ENCODE peak calls at places on chromosomes 16 and 17, in nine cellular contexts. One of them, this sample, is unnamed.

GRCh38 chr16:56298948-56299602 is 107.8 kb downstream of the GNAO1 start:
- DNase-seq in nephron progenitor cell: no peak
- DNase-seq in astrocyte of the spinal cord: no peak
- DNase-seq in fibroblast of lung: no peak
- DNase-seq in right cardiac atrium: peak
- DNase-seq in activated B cell treated with CpG ODN at 0.5 μM for 24 hours: no peak
- DNase-seq in fibroblast of mammary gland: no peak
- DNase-seq in activated naive CD8-positive, alpha-beta T cell treated with anti-CD3 and anti-CD28 coated beads for 36 hours: no peak
- DNase-seq in GM23248: no peak
- DNase-seq in this sample: no peak

GRCh38 chr17:80701730-80702129 is 157.1 kb downstream of the RPTOR start:
- DNase-seq in nephron progenitor cell: no peak
- DNase-seq in fibroblast of mammary gland: no peak
- DNase-seq in fibroblast of lung: no peak
- DNase-seq in right cardiac atrium: no peak
- DNase-seq in activated B cell treated with CpG ODN at 0.5 μM for 24 hours: no peak
- DNase-seq in activated naive CD8-positive, alpha-beta T cell treated with anti-CD3 and anti-CD28 coated beads for 36 hours: no peak
- DNase-seq in astrocyte of the spinal cord: no peak
- DNase-seq in GM23248: no peak
- DNase-seq in this sample: no peak

GRCh38 chr17:48002920-48003685 is 32.2 kb downstream of the CDK5RAP3 start:
- DNase-seq in nephron progenitor cell: peak
- DNase-seq in fibroblast of mammary gland: no peak
- DNase-seq in activated naive CD8-positive, alpha-beta T cell treated with anti-CD3 and anti-CD28 coated beads for 36 hours: no peak
- DNase-seq in activated B cell treated with CpG ODN at 0.5 μM for 24 hours: no peak
- DNase-seq in right cardiac atrium: no peak
- DNase-seq in astrocyte of the spinal cord: no peak
- DNase-seq in fibroblast of lung: no peak
- DNase-seq in GM23248: peak
- DNase-seq in this sample: no peak

GRCh38 chr16:11114366-11115164 is 141.4 kb downstream of the SOCS1 start:
- DNase-seq in activated naive CD8-positive, alpha-beta T cell treated with anti-CD3 and anti-CD28 coated beads for 36 hours: peak
- DNase-seq in astrocyte of the spinal cord: no peak
- DNase-seq in activated B cell treated with CpG ODN at 0.5 μM for 24 hours: no peak
- DNase-seq in right cardiac atrium: no peak
- DNase-seq in GM23248: no peak
- DNase-seq in nephron progenitor cell: no peak
- DNase-seq in fibroblast of lung: no peak
- DNase-seq in fibroblast of mammary gland: no peak
- DNase-seq in this sample: no peak

GRCh38 chr17:34706029-34706428 is 126.6 kb downstream of the TMEM132E start:
- DNase-seq in astrocyte of the spinal cord: peak
- DNase-seq in activated naive CD8-positive, alpha-beta T cell treated with anti-CD3 and anti-CD28 coated beads for 36 hours: no peak
- DNase-seq in GM23248: peak
- DNase-seq in fibroblast of lung: peak
- DNase-seq in right cardiac atrium: no peak
- DNase-seq in activated B cell treated with CpG ODN at 0.5 μM for 24 hours: no peak
- DNase-seq in nephron progenitor cell: peak
- DNase-seq in fibroblast of mammary gland: peak
- DNase-seq in this sample: no peak

GRCh38 chr17:42284566-42284965 is 3.7 kb upstream of the STAT5A start:
- DNase-seq in nephron progenitor cell: no peak
- DNase-seq in activated naive CD8-positive, alpha-beta T cell treated with anti-CD3 and anti-CD28 coated beads for 36 hours: no peak
- DNase-seq in fibroblast of mammary gland: no peak
- DNase-seq in right cardiac atrium: no peak
- DNase-seq in fibroblast of lung: no peak
- DNase-seq in activated B cell treated with CpG ODN at 0.5 μM for 24 hours: no peak
- DNase-seq in GM23248: no peak
- DNase-seq in astrocyte of the spinal cord: no peak
- DNase-seq in this sample: peak

GRCh38 chr17:57881143-57881542 is 31.3 kb upstream of the MRPS23 start:
- DNase-seq in astrocyte of the spinal cord: peak
- DNase-seq in activated B cell treated with CpG ODN at 0.5 μM for 24 hours: no peak
- DNase-seq in fibroblast of lung: peak
- DNase-seq in activated naive CD8-positive, alpha-beta T cell treated with anti-CD3 and anti-CD28 coated beads for 36 hours: no peak
- DNase-seq in GM23248: peak
- DNase-seq in nephron progenitor cell: no peak
- DNase-seq in fibroblast of mammary gland: peak
- DNase-seq in right cardiac atrium: peak
- DNase-seq in this sample: no peak

GRCh38 chr17:78883090-78883532 is 19.9 kb downstream of the CEP295NL start:
- DNase-seq in right cardiac atrium: peak
- DNase-seq in activated naive CD8-positive, alpha-beta T cell treated with anti-CD3 and anti-CD28 coated beads for 36 hours: no peak
- DNase-seq in nephron progenitor cell: no peak
- DNase-seq in GM23248: peak
- DNase-seq in fibroblast of lung: peak
- DNase-seq in activated B cell treated with CpG ODN at 0.5 μM for 24 hours: no peak
- DNase-seq in astrocyte of the spinal cord: peak
- DNase-seq in fibroblast of mammary gland: peak
- DNase-seq in this sample: peak